ENCODE peak calls at places on chromosomes 5 and 9, in eight cellular contexts. N is GM03348; Z is fibroblast of the aortic adventitia; F is activated CD8-positive, alpha-beta memory T cell treated with anti-CD3 and anti-CD28 coated beads, Interleukin-2, amount 50 U/mL, for 4 hours; C is GM12865; B is T-helper 9 cell; K is NCI-H69; D is erythroblast. Y is an unnamed sample.

GRCh38 chr5:157563373-157564148 is 12.0 kb downstream of the ADAM19 start:
- DNase-seq in N (peak), Z (peak), F (no peak), C (no peak), B (no peak), K (no peak), D (no peak), Y (no peak)

GRCh38 chr5:36613241-36613640 is 6.8 kb downstream of the SLC1A3 start:
- DNase-seq in N (no peak), Z (no peak), F (no peak), C (no peak), B (no peak), K (no peak), D (no peak), Y (no peak)

GRCh38 chr5:95838552-95838951 is 16.0 kb upstream of the GLRX start:
- DNase-seq in N (no peak), Z (no peak), F (no peak), C (no peak), B (no peak), K (no peak), D (no peak), Y (no peak)

GRCh38 chr9:82206490-82206889 is 217.9 kb downstream of the SPATA31D1 start:
- DNase-seq in N (no peak), Z (no peak), F (no peak), C (no peak), B (no peak), K (peak), D (no peak), Y (no peak)

GRCh38 chr5:172659909-172660628 is 19.0 kb downstream of the NEURL1B start:
- DNase-seq in N (peak), Z (peak), F (no peak), C (peak), B (no peak), K (peak), D (no peak), Y (no peak)

GRCh38 chr9:104961238-104961637 is 33.3 kb upstream of the ABCA1 start:
- DNase-seq in N (no peak), Z (no peak), F (peak), C (peak), B (peak), K (peak), D (peak), Y (no peak)

GRCh38 chr5:153551537-153552079 is 61.1 kb downstream of the GRIA1 start:
- DNase-seq in N (peak), Z (peak), F (no peak), C (no peak), B (no peak), K (peak), D (no peak), Y (no peak)

GRCh38 chr9:68678430-68678829 is 26.6 kb upstream of the PIP5K1B start:
- DNase-seq in N (no peak), Z (no peak), F (no peak), C (peak), B (no peak), K (peak), D (peak), Y (no peak)